ENCODE peak calls at places on chromosomes 4 and X, in eight cellular contexts. I is heart left ventricle, N is heart right ventricle, E is uterus, W is thyroid gland, O is pancreas, M is psoas muscle, P is upper lobe of right lung. C is an unnamed sample.

GRCh38 chrX:24423960-24424359 is 41.1 kb upstream of the PDK3 start:
- DNase-seq in W (peak; percentile 45), I (no peak), O (no peak), P (no peak), M (no peak), E (no peak), N (no peak), C (no peak)

GRCh38 chrX:42615161-42615563 is 162.8 kb downstream of the PPP1R2C start:
- DNase-seq in E (no peak), I (peak; percentile 4), M (no peak), W (peak; percentile 3), P (no peak), O (no peak), N (no peak), C (peak; percentile 78)

GRCh38 chr4:39308576-39308975 is 57.6 kb downstream of the RFC1 start:
- DNase-seq in O (no peak), P (no peak), I (peak; percentile 9), N (no peak), W (peak; percentile 5), E (no peak), M (no peak), C (no peak)

GRCh38 chr4:145066063-145066501 is 31.9 kb downstream of the ANAPC10 start:
- DNase-seq in N (no peak), M (no peak), E (no peak), I (no peak), P (no peak), W (no peak), O (no peak), C (no peak)

GRCh38 chr4:173403051-173403450 is 4.1 kb upstream of the SCRG1 start:
- DNase-seq in P (no peak), O (no peak), M (no peak), W (no peak), N (no peak), E (no peak), I (no peak), C (no peak)

GRCh38 chrX:153645151-153645550 is 1.9 kb upstream of the DUSP9 start:
- DNase-seq in E (no peak), O (peak; percentile 8), I (no peak), W (no peak), M (no peak), N (no peak), P (no peak), C (no peak)

GRCh38 chrX:63186137-63186536 is 165.0 kb downstream of the SPIN4 start:
- DNase-seq in E (no peak), I (no peak), O (no peak), N (no peak), P (no peak), W (no peak), M (no peak), C (no peak)

GRCh38 chr4:40149960-40150385 is 46.9 kb upstream of the RHOH start:
- DNase-seq in P (no peak), M (no peak), N (no peak), E (peak; percentile 35), I (peak; percentile 37), O (peak; percentile 51), W (peak; percentile 67), C (no peak)

GRCh38 chr4:5753766-5754528 is 42.9 kb downstream of the EVC start:
- DNase-seq in O (no peak), M (no peak), P (peak; percentile 45), I (no peak), E (peak; percentile 43), N (no peak), W (peak; percentile 20), C (no peak)

GRCh38 chr4:42397635-42398447 is 553 bp downstream of the SHISA3 start:
- DNase-seq in P (no peak), N (peak; percentile 38), I (no peak), E (no peak), O (peak; percentile 20), W (peak; percentile 84), M (peak; percentile 61), C (peak; percentile 42)

GRCh38 chr4:24778427-24779225 is 16.7 kb upstream of the SOD3 start:
- DNase-seq in M (peak; percentile 64), E (peak; percentile 72), I (peak; percentile 18), N (no peak), O (no peak), P (no peak), W (no peak), C (no peak)

GRCh38 chr4:152106113-152106763 is 345.4 kb upstream of the GATB start:
- DNase-seq in N (peak; percentile 44), W (peak; percentile 53), P (no peak), O (peak; percentile 53), M (peak; percentile 74), I (peak; percentile 69), E (peak; percentile 49), C (peak; percentile 63)

GRCh38 chrX:133654801-133655200 is 239.5 kb upstream of the GPC4 start:
- DNase-seq in I (no peak), P (no peak), O (no peak), N (no peak), W (no peak), M (no peak), E (no peak), C (no peak)

GRCh38 chr4:40363382-40363920 is 28.3 kb downstream of the CHRNA9 start:
- DNase-seq in I (no peak), W (peak; percentile 86), M (no peak), N (no peak), E (no peak), P (no peak), O (no peak), C (peak; percentile 61)

GRCh38 chrX:866441-866990 is 235.9 kb downstream of the SHOX start:
- DNase-seq in N (no peak), P (no peak), O (no peak), M (no peak), I (no peak), E (no peak), W (no peak), C (no peak)

GRCh38 chrX:34849371-34849770 is 93.2 kb upstream of the FAM47B start:
- DNase-seq in W (no peak), P (no peak), I (no peak), M (no peak), E (no peak), O (no peak), N (no peak), C (no peak)

GRCh38 chr4:85798011-85798770 is 323.2 kb downstream of the ARHGAP24 start:
- DNase-seq in W (no peak), E (no peak), P (no peak), M (no peak), I (no peak), O (no peak), N (no peak), C (no peak)

GRCh38 chr4:7426525-7427171 is 8.1 kb downstream of the PSAPL1 start:
- DNase-seq in W (no peak), N (no peak), M (peak; percentile 39), P (peak; percentile 56), I (no peak), O (peak; percentile 11), E (peak; percentile 11), C (no peak)

GRCh38 chr4:61320154-61320553 is 120.0 kb downstream of the ADGRL3 start:
- DNase-seq in M (no peak), P (no peak), E (no peak), I (no peak), W (no peak), O (no peak), N (no peak), C (no peak)

GRCh38 chr4:109875106-109875505 is 27.2 kb downstream of the LRIT3 start:
- DNase-seq in I (no peak), O (no peak), E (no peak), W (no peak), N (no peak), M (no peak), P (no peak), C (no peak)

GRCh38 chr4:98332017-98332416 is 70.8 kb downstream of the RAP1GDS1 start:
- DNase-seq in P (no peak), N (no peak), M (no peak), E (no peak), I (no peak), O (no peak), W (no peak), C (no peak)
- H3K9me3 ChIP-seq in P (peaks cover 27% of the 10 kb centered on the region), N (no peaks in the 10 kb centered on the region), M (peaks cover 26% of the 10 kb centered on the region), E (peaks cover 25% of the 10 kb centered on the region), I (peaks cover 28% of the 10 kb centered on the region), O (peaks cover 5% of the 10 kb centered on the region), W (no peaks in the 10 kb centered on the region), C (peaks cover 23% of the 10 kb centered on the region)

DNA sequence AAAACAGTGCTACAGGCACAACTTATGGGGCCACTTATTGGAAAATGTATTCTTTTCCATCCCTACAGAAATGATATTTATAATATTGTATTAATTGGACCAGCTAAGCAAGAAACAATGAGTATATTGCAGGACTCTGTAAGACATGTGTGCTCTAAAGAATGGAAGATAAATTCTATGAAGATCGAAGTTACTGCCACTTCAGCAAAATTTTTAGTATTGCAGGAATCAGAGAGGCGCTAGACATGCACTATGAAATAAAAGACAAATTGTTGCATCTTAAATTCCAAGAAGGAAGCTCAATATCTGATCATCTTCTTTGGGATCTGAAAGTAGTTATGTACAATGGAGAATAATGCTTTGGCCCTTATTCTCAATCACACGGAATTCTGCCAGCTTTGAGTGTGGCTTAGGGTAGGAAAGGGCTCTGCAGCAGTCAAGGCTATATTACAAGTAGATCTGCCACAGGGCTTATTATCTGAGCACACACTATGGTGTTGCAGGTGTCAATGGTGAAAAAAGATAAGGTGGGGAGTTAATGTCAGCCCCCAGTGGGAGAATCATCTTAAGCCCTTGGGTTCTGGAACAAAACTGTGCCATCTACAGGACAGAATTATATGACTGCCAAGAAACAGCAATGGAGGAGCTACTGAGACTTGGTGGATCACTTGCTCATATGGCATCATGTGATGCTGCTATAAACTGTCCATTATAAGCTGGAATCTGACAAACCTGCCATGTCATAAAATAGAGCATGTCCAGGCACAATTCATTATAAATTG is 334.0 kb upstream of the NDST3 start:
- DNase-seq in E (no peak), P (no peak), M (no peak), O (no peak), I (no peak), W (no peak), N (no peak), C (no peak)
- TF ChIP-seq CTCF in E (no peak), P (peak; percentile 9), M (no peak), O (no peak), I (no peak), W (no peak), N (no peak), C (no peak)

GRCh38 chr4:119735136-119735770 is 106.6 kb upstream of the PDE5A start:
- DNase-seq in M (no peak), I (no peak), N (no peak), P (no peak), O (no peak), W (no peak), E (no peak), C (no peak)
- H3K4me1 ChIP-seq in M (peaks cover 30% of the 10 kb centered on the region), I (peaks cover 11% of the 10 kb centered on the region), N (peaks cover 16% of the 10 kb centered on the region), P (peaks cover 22% of the 10 kb centered on the region), O (peaks cover 14% of the 10 kb centered on the region), W (no peaks in the 10 kb centered on the region), E (no peaks in the 10 kb centered on the region), C (peaks cover 13% of the 10 kb centered on the region)

DNA sequence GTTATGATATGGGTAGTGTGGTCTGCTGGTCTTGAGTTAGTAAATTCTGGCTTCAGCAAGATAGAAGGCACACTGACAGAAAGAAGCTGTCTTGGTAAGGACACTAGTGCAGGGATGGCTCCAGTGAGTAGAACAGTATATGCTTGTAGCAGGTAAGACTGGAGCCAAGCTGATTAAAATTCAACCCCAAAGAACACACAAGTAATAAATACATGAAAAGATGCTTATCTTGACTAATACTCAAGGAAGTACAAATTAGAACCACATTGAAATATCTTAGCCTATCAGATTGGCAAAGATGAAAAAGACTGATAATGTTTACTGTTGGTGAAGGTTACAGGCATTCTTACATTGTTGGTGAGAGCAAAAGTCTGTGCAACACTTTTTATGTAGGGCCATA is 2.0 kb upstream of the IL9R start:
- DNase-seq in I (no peak), W (no peak), M (no peak), P (no peak), O (no peak), N (no peak), E (no peak), C (no peak)
- H3K9me3 ChIP-seq in I (no peaks in the 10 kb centered on the region), W (no peaks in the 10 kb centered on the region), M (no peaks in the 10 kb centered on the region), P (no peaks in the 10 kb centered on the region), O (no peaks in the 10 kb centered on the region), N (no peaks in the 10 kb centered on the region), E (no peaks in the 10 kb centered on the region), C (no peaks in the 10 kb centered on the region)

C was measured in mucosa of descending colon.